ENCODE peak calls at places on chromosome 10, in four cellular contexts. One of them, this sample, is unnamed.

GRCh38 chr10:59405235-59405634 is 42.9 kb upstream of the FAM13C start:
- DNase-seq in tibial nerve: no peak
- DNase-seq in CD4-positive, CD25-positive, alpha-beta regulatory T cell: no peak
- DNase-seq in IMR-90: no peak
- DNase-seq in this sample: no peak

GRCh38 chr10:70672165-70672992 is at the start of gene ADAMTS14:
- DNase-seq in IMR-90: no peak
- DNase-seq in CD4-positive, CD25-positive, alpha-beta regulatory T cell: no peak
- DNase-seq in tibial nerve: no peak
- DNase-seq in this sample: peak

GRCh38 chr10:1406976-1407945 is 330.1 kb downstream of the ADARB2 start:
- DNase-seq in IMR-90: no peak
- DNase-seq in CD4-positive, CD25-positive, alpha-beta regulatory T cell: no peak
- DNase-seq in tibial nerve: no peak
- DNase-seq in this sample: no peak

GRCh38 chr10:49564461-49565009 is 25.6 kb upstream of the ERCC6 start:
- DNase-seq in tibial nerve: no peak
- DNase-seq in CD4-positive, CD25-positive, alpha-beta regulatory T cell: no peak
- DNase-seq in IMR-90: peak
- DNase-seq in this sample: no peak

GRCh38 chr10:88066876-88067275 is 203.5 kb downstream of the PTEN start:
- DNase-seq in IMR-90: no peak
- DNase-seq in CD4-positive, CD25-positive, alpha-beta regulatory T cell: peak
- DNase-seq in tibial nerve: no peak
- DNase-seq in this sample: no peak

GRCh38 chr10:119412244-119412750 is 130.2 kb downstream of the RGS10 start:
- DNase-seq in tibial nerve: peak
- DNase-seq in CD4-positive, CD25-positive, alpha-beta regulatory T cell: no peak
- DNase-seq in IMR-90: peak
- DNase-seq in this sample: no peak

GRCh38 chr10:15859865-15860691 is at the start of gene MINDY3:
- DNase-seq in CD4-positive, CD25-positive, alpha-beta regulatory T cell: peak
- DNase-seq in IMR-90: peak
- DNase-seq in tibial nerve: peak
- DNase-seq in this sample: peak

GRCh38 chr10:13775786-13776780 is 189.3 kb downstream of the PRPF18 start:
- DNase-seq in IMR-90: peak
- DNase-seq in tibial nerve: no peak
- DNase-seq in CD4-positive, CD25-positive, alpha-beta regulatory T cell: no peak
- DNase-seq in this sample: peak

GRCh38 chr10:13140627-13141190 is 20.6 kb upstream of the MCM10 start:
- DNase-seq in IMR-90: no peak
- DNase-seq in tibial nerve: no peak
- DNase-seq in CD4-positive, CD25-positive, alpha-beta regulatory T cell: no peak
- DNase-seq in this sample: no peak

GRCh38 chr10:33008499-33009243 is 50.6 kb upstream of the ITGB1 start:
- DNase-seq in tibial nerve: peak
- DNase-seq in CD4-positive, CD25-positive, alpha-beta regulatory T cell: peak
- DNase-seq in IMR-90: peak
- DNase-seq in this sample: peak

GRCh38 chr10:17557459-17557858 is 59.7 kb downstream of the HACD1 start:
- DNase-seq in IMR-90: no peak
- DNase-seq in tibial nerve: no peak
- DNase-seq in CD4-positive, CD25-positive, alpha-beta regulatory T cell: no peak
- DNase-seq in this sample: no peak

GRCh38 chr10:123270221-123270620 is 116.0 kb downstream of the BUB3 start:
- DNase-seq in CD4-positive, CD25-positive, alpha-beta regulatory T cell: no peak
- DNase-seq in IMR-90: peak
- DNase-seq in tibial nerve: no peak
- DNase-seq in this sample: no peak

GRCh38 chr10:19629559-19629958 is 186.7 kb upstream of the PLXDC2 start:
- DNase-seq in CD4-positive, CD25-positive, alpha-beta regulatory T cell: no peak
- DNase-seq in IMR-90: peak
- DNase-seq in tibial nerve: peak
- DNase-seq in this sample: no peak

GRCh38 chr10:132654708-132655661 is 117.4 kb downstream of the INPP5A start:
- DNase-seq in CD4-positive, CD25-positive, alpha-beta regulatory T cell: peak
- DNase-seq in IMR-90: peak
- DNase-seq in tibial nerve: no peak
- DNase-seq in this sample: peak

GRCh38 chr10:55212051-55212450 is 411.0 kb upstream of the PCDH15 start:
- DNase-seq in IMR-90: no peak
- DNase-seq in CD4-positive, CD25-positive, alpha-beta regulatory T cell: no peak
- DNase-seq in tibial nerve: no peak
- DNase-seq in this sample: peak

GRCh38 chr10:6430581-6430980 is 149.5 kb downstream of the PRKCQ start:
- DNase-seq in CD4-positive, CD25-positive, alpha-beta regulatory T cell: no peak
- DNase-seq in IMR-90: no peak
- DNase-seq in tibial nerve: no peak
- DNase-seq in this sample: no peak

GRCh38 chr10:114694735-114695134 is 36.7 kb upstream of the ABLIM1 start:
- DNase-seq in IMR-90: no peak
- DNase-seq in tibial nerve: no peak
- DNase-seq in CD4-positive, CD25-positive, alpha-beta regulatory T cell: no peak
- DNase-seq in this sample: peak

GRCh38 chr10:46787321-46787615 is 124.0 kb upstream of the PTPN20 start:
- DNase-seq in IMR-90: peak
- DNase-seq in CD4-positive, CD25-positive, alpha-beta regulatory T cell: peak
- DNase-seq in tibial nerve: no peak
- DNase-seq in this sample: peak

GRCh38 chr10:97049670-97050069 is 136.1 kb downstream of the SLIT1 start:
- DNase-seq in IMR-90: no peak
- DNase-seq in CD4-positive, CD25-positive, alpha-beta regulatory T cell: no peak
- DNase-seq in tibial nerve: no peak
- DNase-seq in this sample: no peak

GRCh38 chr10:101063162-101063525 is 1.4 kb downstream of the KAZALD1 start:
- DNase-seq in CD4-positive, CD25-positive, alpha-beta regulatory T cell: no peak
- DNase-seq in tibial nerve: no peak
- DNase-seq in IMR-90: no peak
- DNase-seq in this sample: no peak

This sample was measured in epithelial cell of esophagus.